ENCODE peak calls at places on chromosomes 12 and 14, in eight cellular contexts. F is HFF-Myc, E is AG09319, W is stomach, A is NB4, G is cardiac muscle cell, O is fibroblast of the aortic adventitia, T is Panc1. J is an unnamed sample.

GRCh38 chr14:95326987-95327386 is 7.3 kb upstream of the CLMN start:
- DNase-seq in E (no peak), F (no peak), O (no peak), A (no peak), T (no peak), W (no peak), G (no peak), J (no peak)

GRCh38 chr14:74949859-74950572 is 5.4 kb downstream of the PGF start:
- DNase-seq in E (no peak), T (no peak), A (no peak), F (no peak), W (no peak), O (no peak), G (no peak), J (no peak)

GRCh38 chr14:64806202-64806861 is 73.4 kb downstream of the SPTB start:
- DNase-seq in W (peak), O (peak), F (no peak), T (peak), E (no peak), G (peak), A (no peak), J (no peak)

GRCh38 chr14:100066984-100067383 is 1.8 kb downstream of the EVL start:
- DNase-seq in W (no peak), O (no peak), E (no peak), A (peak), G (no peak), T (no peak), F (no peak), J (no peak)

GRCh38 chr14:22555573-22556011 is 33.4 kb downstream of the DAD1 start:
- DNase-seq in W (no peak), E (no peak), G (no peak), O (no peak), A (peak), F (no peak), T (no peak), J (no peak)

GRCh38 chr14:96064866-96065265 is 25.7 kb downstream of the C14orf132 start:
- DNase-seq in F (no peak), W (no peak), E (no peak), O (no peak), A (no peak), T (no peak), G (no peak), J (no peak)

GRCh38 chr12:43758247-43758727 is 303 bp downstream of the PUS7L start:
- DNase-seq in T (no peak), A (peak), F (no peak), E (no peak), G (peak), O (peak), W (peak), J (peak)

GRCh38 chr14:78764240-78764639 is 594.1 kb downstream of the NRXN3 start:
- DNase-seq in G (peak), A (no peak), T (no peak), E (peak), O (peak), W (no peak), F (no peak), J (no peak)

GRCh38 chr14:96637521-96637920 is 135.3 kb downstream of the PAPOLA start:
- DNase-seq in W (peak), A (no peak), T (no peak), E (no peak), G (no peak), F (no peak), O (no peak), J (no peak)

GRCh38 chr14:68594737-68595380 is 198.0 kb downstream of the ZFP36L1 start:
- DNase-seq in G (no peak), O (no peak), E (no peak), W (no peak), T (no peak), F (no peak), A (no peak), J (no peak)

GRCh38 chr14:27050195-27050594 is 452.4 kb upstream of the NOVA1 start:
- DNase-seq in T (no peak), G (no peak), A (no peak), O (no peak), W (no peak), E (no peak), F (no peak), J (no peak)

GRCh38 chr12:123696641-123697040 is 15.5 kb upstream of the ATP6V0A2 start:
- DNase-seq in E (no peak), G (no peak), T (no peak), A (no peak), F (no peak), O (no peak), W (no peak), J (peak)

GRCh38 chr12:93860659-93861373 is 183.6 kb downstream of the CRADD start:
- DNase-seq in W (no peak), G (no peak), T (no peak), F (no peak), A (no peak), O (no peak), E (no peak), J (no peak)

GRCh38 chr12:120960657-120961056 is 17.7 kb upstream of the HNF1A start:
- DNase-seq in A (no peak), W (no peak), G (no peak), T (no peak), O (no peak), F (no peak), E (no peak), J (no peak)

GRCh38 chr12:29662737-29663323 is 120.9 kb downstream of the TMTC1 start:
- DNase-seq in G (no peak), O (peak), T (no peak), E (no peak), F (no peak), A (no peak), W (no peak), J (no peak)

GRCh38 chr14:24238123-24238522 is 4.3 kb downstream of the TINF2 start:
- DNase-seq in E (no peak), A (no peak), G (no peak), F (no peak), O (no peak), W (no peak), T (no peak), J (no peak)

GRCh38 chr12:82635263-82635662 is 51.4 kb upstream of the TMTC2 start:
- DNase-seq in F (no peak), O (no peak), A (no peak), W (no peak), E (no peak), T (no peak), G (no peak), J (no peak)

GRCh38 chr14:22918519-22918808 is 485 bp downstream of the RBM23 start:
- DNase-seq in T (no peak), W (no peak), E (no peak), G (no peak), A (no peak), F (no peak), O (no peak), J (no peak)

GRCh38 chr12:121974026-121974985 is 47.4 kb upstream of the BCL7A start:
- DNase-seq in E (no peak), A (no peak), T (no peak), F (no peak), W (no peak), O (peak), G (no peak), J (no peak)

GRCh38 chr14:45664668-45665356 is 411.8 kb upstream of the MIS18BP1 start:
- DNase-seq in E (no peak), F (no peak), O (no peak), T (no peak), W (no peak), A (peak), G (no peak), J (no peak)

GRCh38 chr12:52246720-52247621 is 13.9 kb downstream of the KRT7 start:
- DNase-seq in E (no peak), F (no peak), T (no peak), W (peak), A (peak), G (no peak), O (no peak), J (no peak)

GRCh38 chr14:36684946-36685345 is 23.3 kb downstream of the PAX9 start:
- DNase-seq in E (no peak), F (no peak), W (no peak), G (no peak), A (no peak), O (no peak), T (no peak), J (no peak)

GRCh38 chr12:124776126-124776513 is 87.5 kb downstream of the SCARB1 start:
- DNase-seq in E (no peak), G (no peak), A (peak), W (no peak), O (no peak), F (no peak), T (no peak), J (no peak)

GRCh38 chr12:1318327-1319031 is 275.9 kb downstream of the FBXL14 start:
- DNase-seq in T (no peak), F (no peak), E (peak), G (peak), W (peak), O (peak), A (peak), J (peak)

GRCh38 chr12:95970905-95971304 is 25.2 kb downstream of the HAL start:
- DNase-seq in A (no peak), E (no peak), O (peak), G (no peak), W (no peak), T (no peak), F (no peak), J (no peak)

GRCh38 chr14:33414041-33414440 is 475.4 kb downstream of the NPAS3 start:
- DNase-seq in G (peak), W (no peak), A (peak), T (no peak), F (no peak), O (no peak), E (no peak), J (no peak)

GRCh38 chr12:69666798-69667197 is 32.3 kb downstream of the BEST3 start:
- DNase-seq in G (no peak), F (no peak), A (no peak), O (no peak), E (no peak), W (no peak), T (no peak), J (no peak)

GRCh38 chr14:77965919-77966435 is 166.1 kb downstream of the ADCK1 start:
- DNase-seq in G (peak), W (peak), E (no peak), F (no peak), A (peak), O (peak), T (no peak), J (peak)

GRCh38 chr14:32073537-32074189 is 3.4 kb upstream of the ARHGAP5 start:
- DNase-seq in F (peak), O (peak), T (peak), E (peak), G (peak), W (peak), A (peak), J (peak)

GRCh38 chr12:10241781-10242180 is 29.1 kb downstream of the GABARAPL1 start:
- DNase-seq in G (peak), A (peak), E (no peak), F (no peak), W (no peak), T (no peak), O (no peak), J (no peak)

GRCh38 chr12:67710582-67710981 is 62.0 kb downstream of the DYRK2 start:
- DNase-seq in T (no peak), A (peak), F (peak), E (no peak), G (no peak), O (no peak), W (peak), J (no peak)

GRCh38 chr14:35146711-35147149 is 24.4 kb downstream of the PRORP start:
- DNase-seq in T (no peak), F (no peak), E (no peak), A (no peak), G (no peak), W (no peak), O (no peak), J (no peak)

GRCh38 chr12:49954863-49955830 is 4.6 kb downstream of the AQP2 start:
- DNase-seq in A (no peak), T (no peak), F (no peak), E (no peak), W (no peak), O (no peak), G (no peak), J (no peak)
- TF ChIP-seq CTCF in A (no peak), T (no peak), F (no peak), E (no peak), W (no peak), O (no peak), G (no peak), J (no peak)

GRCh38 chr12:78446555-78446954 is 418.0 kb upstream of the SYT1 start:
- DNase-seq in G (no peak), A (no peak), E (no peak), W (no peak), O (no peak), T (no peak), F (no peak), J (no peak)

GRCh38 chr12:78442454-78442801 is 422.1 kb upstream of the SYT1 start:
- DNase-seq in E (no peak), W (no peak), G (peak), A (no peak), O (peak), F (no peak), T (no peak), J (no peak)

GRCh38 chr12:78439666-78440065 is 424.9 kb upstream of the SYT1 start:
- DNase-seq in E (no peak), O (no peak), T (no peak), A (no peak), W (no peak), F (no peak), G (no peak), J (no peak)

GRCh38 chr12:78447373-78447772 is 417.2 kb upstream of the SYT1 start:
- DNase-seq in G (no peak), F (no peak), W (no peak), A (no peak), E (no peak), T (no peak), O (no peak), J (no peak)

GRCh38 chr12:78441737-78442453 is 422.7 kb upstream of the SYT1 start:
- DNase-seq in T (no peak), G (no peak), E (no peak), W (no peak), A (no peak), F (no peak), O (no peak), J (no peak)
- TF ChIP-seq CTCF in T (no peak), G (no peak), E (no peak), W (no peak), A (no peak), F (no peak), O (no peak), J (no peak)

DNA sequence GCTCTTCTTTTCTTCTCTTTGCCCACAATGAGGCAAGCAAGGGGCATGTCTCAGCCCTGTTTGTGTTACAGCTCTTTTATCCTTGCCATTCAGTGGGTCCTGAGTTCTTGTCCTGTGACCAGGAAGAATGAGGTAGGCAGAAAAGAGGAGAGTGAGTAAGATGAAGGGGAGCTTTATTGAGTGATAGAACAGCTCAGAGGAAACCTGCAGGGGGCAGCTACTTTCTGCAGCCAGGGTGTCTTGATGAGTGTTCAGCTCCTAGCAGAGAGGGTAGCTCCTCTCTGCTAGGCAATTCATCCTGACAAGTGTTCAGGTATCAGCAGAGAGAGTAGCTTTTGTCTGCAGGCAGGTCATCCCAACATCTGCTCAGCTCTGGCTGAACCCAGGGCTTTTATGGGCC is 41.0 kb downstream of the HSD17B6 start:
- DNase-seq in F (no peak), O (no peak), A (no peak), W (no peak), E (no peak), T (no peak), G (no peak), J (no peak)
- TF ChIP-seq CTCF in F (no peak), O (no peak), A (no peak), W (no peak), E (no peak), T (no peak), G (no peak), J (no peak)

DNA sequence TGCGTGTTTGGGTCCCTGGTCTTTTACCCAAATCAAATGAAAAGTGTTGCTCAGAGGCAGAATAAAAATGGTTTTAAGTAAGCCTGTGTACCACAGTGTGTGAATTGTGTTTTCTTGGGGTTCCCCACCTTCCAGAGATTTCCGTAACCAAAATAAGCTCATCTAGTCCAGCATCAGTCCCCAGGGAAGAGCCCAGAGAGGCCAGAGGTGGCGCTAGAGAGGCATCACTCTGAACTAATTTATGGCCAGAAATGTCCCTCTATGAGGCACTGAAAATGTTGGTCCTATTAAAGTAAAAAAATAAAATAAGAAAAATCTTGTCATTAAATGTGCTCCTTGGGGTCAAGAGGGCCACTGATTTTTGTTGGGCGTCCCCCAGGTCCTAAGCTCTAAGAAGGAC is 24.9 kb upstream of the PRKAB1 start:
- DNase-seq in A (peak), T (no peak), O (no peak), F (no peak), E (no peak), W (no peak), G (no peak), J (peak)
- TF ChIP-seq CTCF in A (peak), T (peak), O (peak), F (peak), E (no peak), W (no peak), G (peak), J (no peak)

GRCh38 chr12:27936196-27936595 is 36.3 kb downstream of the PTHLH start:
- DNase-seq in G (no peak), O (no peak), A (peak), F (no peak), W (no peak), T (no peak), E (no peak), J (no peak)
- TF ChIP-seq CTCF in G (peak), O (no peak), A (no peak), F (no peak), W (no peak), T (no peak), E (no peak), J (no peak)